ENCODE peak calls at places on chromosomes 5 and 9, in six cellular contexts. P, H, Z, F, K and S are unnamed samples.

GRCh38 chr5:131068893-131069643 is 96.0 kb downstream of the HINT1 start:
- ATAC-seq in K (no peak), P (no peak), H (no peak), F (peak; percentile 98), Z (no peak), S (no peak)

GRCh38 chr5:124402144-124402581 is 344.3 kb downstream of the ZNF608 start:
- ATAC-seq in K (no peak), H (peak; percentile 93), P (no peak), F (no peak), Z (no peak), S (peak; percentile 78)

GRCh38 chr5:143213851-143214363 is 189.6 kb downstream of the NR3C1 start:
- ATAC-seq in P (no peak), K (no peak), H (no peak), Z (peak; percentile 59), F (peak; percentile 68), S (no peak)

GRCh38 chr5:179788193-179788854 is 5.5 kb upstream of the LTC4S start:
- ATAC-seq in P (peak; percentile 7), H (no peak), Z (no peak), F (no peak), K (peak; percentile 21), S (no peak)

GRCh38 chr5:44747396-44747795 is 61.4 kb upstream of the MRPS30 start:
- ATAC-seq in H (no peak), P (no peak), Z (no peak), F (no peak), K (no peak), S (no peak)

GRCh38 chr5:17625686-17626085 is 6.2 kb upstream of the TAF11L13 start:
- ATAC-seq in Z (no peak), P (no peak), F (no peak), H (no peak), K (no peak), S (no peak)

GRCh38 chr9:37951671-37952579 is 48.0 kb upstream of the SLC25A51 start:
- ATAC-seq in K (peak; percentile 60), Z (no peak), F (no peak), P (no peak), H (no peak), S (no peak)

GRCh38 chr5:135140805-135141204 is 106.8 kb upstream of the PITX1 start:
- ATAC-seq in P (peak; percentile 69), F (no peak), K (peak; percentile 19), Z (no peak), H (peak; percentile 69), S (peak; percentile 2)

GRCh38 chr5:96528262-96528661 is 95.2 kb upstream of the PCSK1 start:
- ATAC-seq in K (no peak), P (peak; percentile 36), H (no peak), Z (no peak), F (no peak), S (no peak)

GRCh38 chr5:102796481-102796880 is 41.4 kb downstream of the PAM start:
- ATAC-seq in Z (no peak), K (peak; percentile 26), F (no peak), H (no peak), P (no peak), S (no peak)

GRCh38 chr5:102795546-102795945 is 40.4 kb downstream of the PAM start:
- ATAC-seq in K (no peak), Z (no peak), F (no peak), P (no peak), H (no peak), S (no peak)

GRCh38 chr5:102797485-102797884 is 42.4 kb downstream of the PAM start:
- ATAC-seq in H (no peak), P (no peak), F (no peak), K (no peak), Z (no peak), S (no peak)

GRCh38 chr5:102794677-102795331 is 39.7 kb downstream of the PAM start:
- ATAC-seq in H (no peak), K (no peak), F (no peak), Z (no peak), P (no peak), S (no peak)

DNA sequence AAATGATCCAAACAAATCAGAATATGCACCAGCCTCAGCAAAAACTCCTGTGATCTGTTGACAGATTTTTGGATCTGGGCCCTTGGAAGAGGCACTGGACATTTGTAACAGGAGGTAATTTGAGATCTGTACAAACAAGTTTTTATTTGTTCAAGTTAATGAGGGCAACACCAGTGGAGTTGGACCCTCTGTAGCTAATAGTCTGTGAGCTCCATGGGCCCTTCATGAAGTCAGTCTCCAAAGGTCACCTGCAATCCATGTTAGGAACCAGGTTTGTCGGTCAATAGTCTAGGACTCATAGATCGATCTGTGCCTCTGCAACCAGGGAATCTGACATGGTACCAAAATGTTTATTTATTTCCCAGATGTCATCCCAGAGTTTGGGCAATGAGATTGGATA is 40.9 kb downstream of the PAM start:
- ATAC-seq in F (no peak), H (no peak), P (no peak), K (peak; percentile 100), Z (no peak), S (no peak)
- H3K4me1 ChIP-seq in F (no peaks in the 10 kb centered on the region), H (peaks cover 10% of the 10 kb centered on the region), P (peaks cover 10% of the 10 kb centered on the region), K (peaks cover 42% of the 10 kb centered on the region), Z (no peaks in the 10 kb centered on the region), S (peaks cover 3% of the 10 kb centered on the region)

DNA sequence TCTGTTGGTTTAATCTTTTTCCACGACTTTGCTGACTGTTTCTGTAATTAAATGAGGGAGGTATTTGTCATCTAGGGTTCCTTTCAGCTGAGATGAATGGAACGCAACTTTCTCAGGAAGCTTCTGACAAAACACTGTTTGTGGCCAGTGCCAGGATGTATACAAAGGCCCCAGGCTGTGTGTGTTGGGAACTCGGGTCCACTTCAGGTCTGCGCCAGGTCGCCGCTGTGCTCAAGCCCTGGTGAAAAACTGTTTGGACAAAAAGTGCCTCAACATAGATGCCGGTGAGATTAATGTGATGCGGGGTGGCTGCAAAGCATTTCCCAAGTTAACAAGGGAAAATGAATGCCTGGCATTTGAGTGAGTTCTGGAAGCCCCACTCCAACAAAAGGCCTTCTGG is 156.4 kb downstream of the GABBR2 start:
- ATAC-seq in P (no peak), Z (no peak), K (no peak), H (no peak), F (no peak), S (no peak)
- TF ChIP-seq EP300 in P (no peak), Z (no peak), K (no peak), H (no peak), F (no peak), S (no peak)

DNA sequence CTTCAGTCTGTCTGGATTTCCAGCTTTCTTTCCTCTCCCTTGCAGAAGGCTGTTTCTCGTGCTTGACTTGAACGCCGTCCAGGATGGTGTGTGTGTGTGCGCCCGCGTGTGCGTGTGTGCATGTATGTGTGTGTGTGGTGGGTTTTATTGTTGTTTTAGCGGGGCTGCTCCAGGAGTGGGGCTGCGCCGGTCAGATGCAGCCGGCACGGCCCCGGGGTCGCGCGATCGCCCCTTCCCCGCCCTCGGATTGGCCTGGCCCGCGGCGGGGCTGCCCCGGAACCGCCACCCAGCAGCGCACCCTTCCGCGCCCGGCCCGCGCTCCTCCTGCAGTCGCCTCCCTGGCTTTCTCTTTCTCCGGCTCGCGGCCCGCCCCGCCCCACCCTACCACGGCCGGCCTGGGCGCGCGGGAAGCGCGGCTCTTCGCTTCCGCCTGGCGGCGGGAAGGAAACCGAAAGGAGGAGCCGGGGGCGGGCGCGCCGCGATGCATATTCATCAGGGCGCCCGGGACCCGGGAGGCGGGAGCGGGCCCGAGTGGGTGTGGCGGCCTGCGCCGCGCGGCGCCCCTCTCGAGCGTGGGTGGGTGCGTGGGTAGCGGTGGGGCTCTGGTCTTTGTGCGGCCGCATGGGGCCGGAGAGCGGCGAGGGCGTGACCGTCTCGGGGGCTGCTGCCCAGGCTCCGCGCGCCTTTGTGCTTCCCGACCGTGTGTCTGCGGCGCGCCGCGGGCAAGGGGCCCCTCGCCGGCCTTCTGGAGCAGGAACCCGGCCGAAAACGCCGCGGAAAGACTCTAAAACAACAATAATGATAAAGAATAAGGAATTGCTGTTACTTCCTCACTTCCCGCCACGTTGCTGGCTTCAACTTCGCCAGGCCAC is 8.5 kb upstream of the NFIB start:
- ATAC-seq in F (peak; percentile 92), P (peak; percentile 90), H (peak; percentile 97), K (peak; percentile 98), Z (peak; percentile 93), S (peak; percentile 93)
- H3K4me1 ChIP-seq in F (peaks cover 4% of the 10 kb centered on the region), P (peaks cover 54% of the 10 kb centered on the region), H (peaks cover 33% of the 10 kb centered on the region), K (peaks cover 47% of the 10 kb centered on the region), Z (peaks cover 6% of the 10 kb centered on the region), S (peaks cover 69% of the 10 kb centered on the region)

DNA sequence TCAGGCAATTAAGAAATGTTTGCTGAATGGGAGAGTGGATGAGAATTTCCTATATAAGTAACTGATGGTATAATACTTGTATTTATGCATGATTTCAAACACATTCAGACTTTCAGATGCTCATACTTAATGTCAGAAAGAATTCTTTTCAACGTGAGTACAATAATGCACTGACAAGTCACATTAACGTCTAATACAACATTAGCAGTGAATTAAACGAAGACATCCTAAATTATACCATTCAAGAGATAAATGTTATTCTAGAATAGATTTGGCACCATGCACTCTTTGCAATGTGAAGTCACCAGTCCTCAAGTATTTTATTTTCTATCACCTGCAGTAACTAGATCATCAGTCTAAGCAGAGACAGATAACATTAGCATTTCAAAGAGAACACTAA is 712.9 kb downstream of the TLE1 start:
- ATAC-seq in H (no peak), F (no peak), Z (no peak), P (no peak), K (no peak), S (no peak)
- TF ChIP-seq EP300 in H (no peak), F (no peak), Z (no peak), P (no peak), K (no peak), S (no peak)

GRCh38 chr9:111962021-111962420 is 65.4 kb downstream of the UGCG start:
- ATAC-seq in H (no peak), P (no peak), F (no peak), K (no peak), Z (no peak), S (no peak)
- H3K4me1 ChIP-seq in H (peaks cover 13% of the 10 kb centered on the region), P (peaks cover 80% of the 10 kb centered on the region), F (peaks cover 26% of the 10 kb centered on the region), K (peaks cover 33% of the 10 kb centered on the region), Z (peaks cover 41% of the 10 kb centered on the region), S (peaks cover 14% of the 10 kb centered on the region)